ENCODE peak calls at places on chromosomes 6 and 20, in four cellular contexts. I is HEK293T, T is K562, U is HepG2. A is an unnamed sample.

GRCh38 chr6:14865609-14866100 is 380.2 kb upstream of the JARID2 start:
- DNase-seq in I (no peak), T (peak), U (no peak), A (no peak)

GRCh38 chr6:14983599-14984296 is 262.1 kb upstream of the JARID2 start:
- DNase-seq in I (no peak), T (no peak), U (no peak), A (no peak)

GRCh38 chr6:126531840-126532239 is 191.9 kb downstream of the CENPW start:
- DNase-seq in I (no peak), T (no peak), U (no peak), A (peak)

GRCh38 chr6:34792605-34793500 is 970 bp downstream of the BLTP3A start:
- DNase-seq in I (peak), T (peak), U (peak), A (no peak)

GRCh38 chr20:38178065-38178471 is 13.0 kb upstream of the TGM2 start:
- DNase-seq in I (no peak), T (no peak), U (no peak), A (no peak)

GRCh38 chr6:106192824-106193223 is 106.7 kb downstream of the PRDM1 start:
- DNase-seq in I (peak), T (no peak), U (no peak), A (no peak)

GRCh38 chr6:42257063-42257462 is 39.4 kb upstream of the MRPS10 start:
- DNase-seq in I (no peak), T (no peak), U (no peak), A (no peak)

GRCh38 chr20:23225407-23226060 is 125.1 kb upstream of the NXT1 start:
- DNase-seq in I (no peak), T (peak), U (no peak), A (no peak)

GRCh38 chr20:3044336-3044965 is 1.0 kb downstream of the GNRH2 start:
- DNase-seq in I (no peak), T (no peak), U (no peak), A (no peak)

GRCh38 chr20:3046677-3047462 is 1.0 kb downstream of the MRPS26 start:
- DNase-seq in I (peak), T (peak), U (peak), A (no peak)

GRCh38 chr20:3045042-3045815 is 623 bp upstream of the MRPS26 start:
- DNase-seq in I (peak), T (peak), U (no peak), A (no peak)

GRCh38 chr20:3045816-3046676 is at the start of gene MRPS26:
- DNase-seq in I (peak), T (peak), U (peak), A (no peak)

DNA sequence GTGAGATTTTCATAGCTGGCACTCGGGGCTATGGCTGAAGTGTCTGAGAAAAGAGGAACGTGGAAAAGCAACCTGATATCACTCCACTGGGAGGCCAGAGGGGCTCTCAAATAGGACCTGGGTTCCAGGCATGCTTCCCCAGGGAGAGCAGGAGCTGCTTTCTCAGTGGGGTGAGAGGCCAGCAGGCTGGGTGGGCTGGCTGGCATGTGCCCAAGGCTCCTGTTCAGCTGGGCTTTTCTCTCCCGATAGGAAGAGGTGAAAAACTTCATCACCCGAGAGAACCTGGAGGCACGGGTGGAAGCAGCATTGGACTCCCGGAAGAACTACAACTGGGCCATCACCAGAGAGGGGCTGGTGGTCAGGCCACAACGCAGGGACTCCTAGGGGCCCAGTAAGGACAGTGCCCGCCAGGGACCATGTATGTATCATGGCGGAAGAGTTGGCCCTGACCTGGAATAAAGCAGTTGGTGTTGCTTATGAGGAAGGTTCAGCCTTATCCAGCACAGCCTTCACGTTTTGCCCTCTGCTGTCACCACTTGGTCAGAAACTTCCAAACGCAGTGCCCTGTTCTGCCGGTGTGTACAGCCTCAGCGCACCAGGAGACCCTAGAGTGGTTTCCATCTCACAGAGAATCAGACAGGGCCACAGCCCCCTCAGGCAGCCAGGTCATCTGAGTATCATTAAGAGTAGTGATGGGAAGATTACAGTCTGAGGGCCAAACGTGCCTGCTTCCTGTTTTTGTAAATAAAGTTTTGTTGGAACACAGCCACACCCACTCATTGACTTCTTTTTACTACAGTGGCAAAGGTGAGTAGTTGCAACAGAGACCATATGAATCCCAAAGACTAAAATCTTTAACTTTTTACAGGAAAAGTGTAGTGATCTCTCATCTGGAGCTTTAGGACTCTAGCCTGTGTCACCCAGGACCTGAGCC is 1.9 kb downstream of the MRPS26 start:
- DNase-seq in I (no peak), T (no peak), U (no peak), A (no peak)
- TF ChIP-seq FOXK2 in I (no peak), T (no peak), U (no peak), A (no peak)

GRCh38 chr6:141212296-141212695 is 920.4 kb upstream of the GJE1 start:
- DNase-seq in I (no peak), T (no peak), U (no peak), A (no peak)
- TF ChIP-seq FOXK2 in I (no peak), T (no peak), U (no peak), A (no peak)

GRCh38 chr6:3147914-3148757 is 9.2 kb downstream of the TUBB2A start:
- DNase-seq in I (no peak), T (peak), U (no peak), A (no peak)
- TF ChIP-seq FOXK2 in I (no peak), T (no peak), U (no peak), A (no peak)

GRCh38 chr6:87722831-87723726 is 21.0 kb upstream of the AKIRIN2 start:
- DNase-seq in I (no peak), T (peak), U (peak), A (peak)
- TF ChIP-seq FOXK2 in I (no peak), T (no peak), U (no peak), A (no peak)

GRCh38 chr20:59783020-59784010 is 150.1 kb downstream of the SYCP2 start:
- DNase-seq in I (peak), T (peak), U (peak), A (no peak)

GRCh38 chr20:59785118-59785959 is 148.1 kb downstream of the SYCP2 start:
- DNase-seq in I (no peak), T (no peak), U (no peak), A (no peak)

GRCh38 chr20:59785986-59786753 is 147.3 kb downstream of the SYCP2 start:
- DNase-seq in I (no peak), T (no peak), U (no peak), A (no peak)

GRCh38 chr20:59787186-59787890 is 146.1 kb downstream of the SYCP2 start:
- DNase-seq in I (no peak), T (no peak), U (no peak), A (no peak)

GRCh38 chr20:59784365-59785117 is 148.9 kb downstream of the SYCP2 start:
- DNase-seq in I (no peak), T (no peak), U (no peak), A (no peak)
- TF ChIP-seq FOXK2 in I (no peak), T (no peak), U (no peak), A (no peak)

GRCh38 chr20:33232486-33233072 is 3.2 kb upstream of the BPIFA1 start:
- DNase-seq in I (no peak), T (no peak), U (no peak), A (no peak)
- TF ChIP-seq FOXK2 in I (no peak), T (no peak), U (no peak), A (no peak)

GRCh38 chr6:37546141-37546871 is 46.6 kb upstream of the CCDC167 start:
- DNase-seq in I (no peak), T (no peak), U (no peak), A (no peak)
- TF ChIP-seq FOXK2 in I (no peak), T (no peak), U (no peak), A (no peak)

A was measured in GM12878.